ENCODE peak calls at places on chromosomes 7 and 10, in nine cellular contexts. One of them, this sample, is unnamed.
A peak's percentile ranks its signal among the peaks of the same experiment; 100 is the strongest.

GRCh38 chr10:72679838-72680241 is 12.1 kb upstream of the MCU start:
- DNase-seq in coronary artery: no peak
- DNase-seq in suprapubic skin: no peak
- DNase-seq in progenitor cell of endocrine pancreas: no peak
- DNase-seq in fibroblast of pulmonary artery: no peak
- DNase-seq in AG04449: no peak
- DNase-seq in Calu3: no peak
- DNase-seq in AG09319: no peak
- DNase-seq in AG09309: no peak
- DNase-seq in this sample: no peak

GRCh38 chr10:70791390-70792039 is 6.3 kb upstream of the TBATA start:
- DNase-seq in coronary artery: no peak
- DNase-seq in suprapubic skin: no peak
- DNase-seq in progenitor cell of endocrine pancreas: no peak
- DNase-seq in fibroblast of pulmonary artery: no peak
- DNase-seq in AG04449: no peak
- DNase-seq in Calu3: no peak
- DNase-seq in AG09319: no peak
- DNase-seq in AG09309: no peak
- DNase-seq in this sample: no peak

GRCh38 chr10:72692897-72693598 is 1.1 kb downstream of the MCU start:
- DNase-seq in coronary artery: no peak
- DNase-seq in suprapubic skin: no peak
- DNase-seq in progenitor cell of endocrine pancreas: no peak
- DNase-seq in fibroblast of pulmonary artery: peak; percentile 39
- DNase-seq in AG04449: no peak
- DNase-seq in Calu3: peak; percentile 11
- DNase-seq in AG09319: no peak
- DNase-seq in AG09309: no peak
- DNase-seq in this sample: no peak

GRCh38 chr7:99308461-99309074 is 17.1 kb upstream of the ARPC1A start:
- DNase-seq in coronary artery: no peak
- DNase-seq in suprapubic skin: no peak
- DNase-seq in progenitor cell of endocrine pancreas: no peak
- DNase-seq in fibroblast of pulmonary artery: peak; percentile 14
- DNase-seq in AG04449: no peak
- DNase-seq in Calu3: no peak
- DNase-seq in AG09319: no peak
- DNase-seq in AG09309: no peak
- DNase-seq in this sample: no peak

GRCh38 chr10:132518572-132519381 is 18.8 kb upstream of the INPP5A start:
- DNase-seq in coronary artery: peak; percentile 75
- DNase-seq in suprapubic skin: peak; percentile 79
- DNase-seq in progenitor cell of endocrine pancreas: no peak
- DNase-seq in fibroblast of pulmonary artery: no peak
- DNase-seq in AG04449: no peak
- DNase-seq in Calu3: peak; percentile 82
- DNase-seq in AG09319: no peak
- DNase-seq in AG09309: no peak
- DNase-seq in this sample: no peak

GRCh38 chr10:79483948-79484347 is 28.4 kb upstream of the EIF5AL1 start:
- DNase-seq in coronary artery: no peak
- DNase-seq in suprapubic skin: no peak
- DNase-seq in progenitor cell of endocrine pancreas: no peak
- DNase-seq in fibroblast of pulmonary artery: peak; percentile 48
- DNase-seq in AG04449: peak; percentile 52
- DNase-seq in Calu3: no peak
- DNase-seq in AG09319: peak; percentile 55
- DNase-seq in AG09309: peak; percentile 73
- DNase-seq in this sample: no peak

GRCh38 chr7:6590645-6591110 is 857 bp downstream of the INTS15 start:
- DNase-seq in coronary artery: no peak
- DNase-seq in suprapubic skin: no peak
- DNase-seq in progenitor cell of endocrine pancreas: no peak
- DNase-seq in fibroblast of pulmonary artery: peak; percentile 23
- DNase-seq in AG04449: no peak
- DNase-seq in Calu3: no peak
- DNase-seq in AG09319: no peak
- DNase-seq in AG09309: no peak
- DNase-seq in this sample: no peak

GRCh38 chr7:95407751-95408150 is 11.6 kb upstream of the PON3 start:
- DNase-seq in coronary artery: no peak
- DNase-seq in suprapubic skin: no peak
- DNase-seq in progenitor cell of endocrine pancreas: no peak
- DNase-seq in fibroblast of pulmonary artery: no peak
- DNase-seq in AG04449: no peak
- DNase-seq in Calu3: no peak
- DNase-seq in AG09319: no peak
- DNase-seq in AG09309: no peak
- DNase-seq in this sample: no peak

GRCh38 chr7:116252249-116252648 is 41.9 kb downstream of the TES start:
- DNase-seq in coronary artery: no peak
- DNase-seq in suprapubic skin: no peak
- DNase-seq in progenitor cell of endocrine pancreas: no peak
- DNase-seq in fibroblast of pulmonary artery: no peak
- DNase-seq in AG04449: no peak
- DNase-seq in Calu3: no peak
- DNase-seq in AG09319: no peak
- DNase-seq in AG09309: no peak
- DNase-seq in this sample: no peak

GRCh38 chr10:50993817-50994251 is 80.5 kb upstream of the PRKG1 start:
- DNase-seq in coronary artery: peak; percentile 78
- DNase-seq in suprapubic skin: no peak
- DNase-seq in progenitor cell of endocrine pancreas: no peak
- DNase-seq in fibroblast of pulmonary artery: peak; percentile 87
- DNase-seq in AG04449: peak; percentile 81
- DNase-seq in Calu3: no peak
- DNase-seq in AG09319: no peak
- DNase-seq in AG09309: peak; percentile 67
- DNase-seq in this sample: no peak

GRCh38 chr10:28600056-28600455 is 67.1 kb downstream of the WAC start:
- DNase-seq in coronary artery: no peak
- DNase-seq in suprapubic skin: no peak
- DNase-seq in progenitor cell of endocrine pancreas: no peak
- DNase-seq in fibroblast of pulmonary artery: no peak
- DNase-seq in AG04449: no peak
- DNase-seq in Calu3: no peak
- DNase-seq in AG09319: no peak
- DNase-seq in AG09309: no peak
- DNase-seq in this sample: no peak

GRCh38 chr10:4807803-4808507 is 18.1 kb upstream of the AKR1E2 start:
- DNase-seq in coronary artery: no peak
- DNase-seq in suprapubic skin: no peak
- DNase-seq in progenitor cell of endocrine pancreas: no peak
- DNase-seq in fibroblast of pulmonary artery: peak; percentile 94
- DNase-seq in AG04449: peak; percentile 26
- DNase-seq in Calu3: no peak
- DNase-seq in AG09319: no peak
- DNase-seq in AG09309: peak; percentile 52
- DNase-seq in this sample: no peak

GRCh38 chr10:124943301-124944092 is 1.6 kb downstream of the ZRANB1 start:
- DNase-seq in coronary artery: no peak
- DNase-seq in suprapubic skin: no peak
- DNase-seq in progenitor cell of endocrine pancreas: no peak
- DNase-seq in fibroblast of pulmonary artery: peak; percentile 74
- DNase-seq in AG04449: peak; percentile 58
- DNase-seq in Calu3: no peak
- DNase-seq in AG09319: peak; percentile 70
- DNase-seq in AG09309: peak; percentile 48
- DNase-seq in this sample: no peak

GRCh38 chr7:25720427-25720826 is 431.6 kb upstream of the NFE2L3 start:
- DNase-seq in coronary artery: no peak
- DNase-seq in suprapubic skin: no peak
- DNase-seq in progenitor cell of endocrine pancreas: no peak
- DNase-seq in fibroblast of pulmonary artery: no peak
- DNase-seq in AG04449: no peak
- DNase-seq in Calu3: no peak
- DNase-seq in AG09319: no peak
- DNase-seq in AG09309: no peak
- DNase-seq in this sample: no peak

GRCh38 chr10:85946713-85947326 is 419.8 kb downstream of the GRID1 start:
- DNase-seq in coronary artery: no peak
- DNase-seq in suprapubic skin: no peak
- DNase-seq in progenitor cell of endocrine pancreas: no peak
- DNase-seq in fibroblast of pulmonary artery: no peak
- DNase-seq in AG04449: no peak
- DNase-seq in Calu3: no peak
- DNase-seq in AG09319: no peak
- DNase-seq in AG09309: no peak
- DNase-seq in this sample: peak; percentile 48

GRCh38 chr10:62614389-62615157 is 189.9 kb upstream of the ADO start:
- DNase-seq in coronary artery: no peak
- DNase-seq in suprapubic skin: no peak
- DNase-seq in progenitor cell of endocrine pancreas: no peak
- DNase-seq in fibroblast of pulmonary artery: no peak
- DNase-seq in AG04449: no peak
- DNase-seq in Calu3: no peak
- DNase-seq in AG09319: no peak
- DNase-seq in AG09309: no peak
- DNase-seq in this sample: peak; percentile 54

GRCh38 chr10:123507298-123507697 is 158.9 kb upstream of the GPR26 start:
- DNase-seq in coronary artery: no peak
- DNase-seq in suprapubic skin: no peak
- DNase-seq in progenitor cell of endocrine pancreas: no peak
- DNase-seq in fibroblast of pulmonary artery: no peak
- DNase-seq in AG04449: no peak
- DNase-seq in Calu3: no peak
- DNase-seq in AG09319: no peak
- DNase-seq in AG09309: no peak
- DNase-seq in this sample: no peak

DNA sequence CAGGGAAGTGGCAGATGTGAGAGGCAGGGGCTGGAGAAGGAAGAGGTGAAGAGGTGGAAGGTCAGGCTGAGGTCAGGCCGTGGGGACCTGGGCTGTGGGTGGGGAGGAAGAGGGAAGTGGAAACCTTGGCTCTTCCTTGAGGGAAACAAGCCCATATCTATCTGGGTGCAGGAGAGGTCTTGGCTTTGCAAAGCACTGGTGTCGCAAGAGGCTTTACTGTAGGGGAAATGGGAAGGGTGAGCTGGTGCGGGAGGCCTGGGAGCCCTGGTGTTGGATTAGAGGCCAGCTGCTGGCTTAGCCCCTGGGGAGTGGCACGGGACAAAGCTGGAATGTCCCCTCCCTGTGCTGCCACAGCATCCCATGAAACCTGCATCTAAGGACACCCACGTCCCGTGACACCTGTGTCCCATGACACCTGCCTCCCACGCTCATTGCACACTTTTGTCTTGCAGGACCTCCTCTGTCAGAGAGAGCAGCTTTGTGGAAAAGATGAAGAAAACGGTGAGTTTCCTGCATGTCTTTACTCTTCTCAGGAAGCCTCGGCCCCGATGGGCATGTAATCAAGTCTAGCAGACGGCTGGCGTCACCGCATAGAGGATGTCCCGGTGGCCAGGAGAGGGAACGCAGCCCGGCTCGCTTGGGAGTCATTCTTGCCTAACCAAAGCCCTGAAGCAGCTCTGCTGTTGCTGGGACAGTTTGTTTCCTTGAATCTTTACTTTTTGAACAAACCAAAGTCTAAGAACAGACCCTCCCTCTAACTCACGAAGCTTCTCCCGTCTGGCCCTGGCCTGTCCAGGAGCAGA is 22.2 kb downstream of the TMEM120A start:
- DNase-seq in coronary artery: peak; percentile 80
- DNase-seq in suprapubic skin: peak; percentile 84
- DNase-seq in progenitor cell of endocrine pancreas: no peak
- DNase-seq in fibroblast of pulmonary artery: peak; percentile 50
- DNase-seq in AG04449: no peak
- DNase-seq in Calu3: no peak
- DNase-seq in AG09319: no peak
- DNase-seq in AG09309: no peak
- DNase-seq in this sample: no peak
- TF ChIP-seq CTCF in coronary artery: no peak
- TF ChIP-seq CTCF in suprapubic skin: no peak
- TF ChIP-seq CTCF in progenitor cell of endocrine pancreas: peak; percentile 31
- TF ChIP-seq CTCF in fibroblast of pulmonary artery: no peak
- TF ChIP-seq CTCF in AG04449: no peak
- TF ChIP-seq CTCF in Calu3: no peak
- TF ChIP-seq CTCF in AG09319: no peak
- TF ChIP-seq CTCF in AG09309: no peak
- TF ChIP-seq CTCF in this sample: no peak

GRCh38 chr10:121611431-121612159 is 13.4 kb upstream of the FGFR2 start:
- DNase-seq in coronary artery: no peak
- DNase-seq in suprapubic skin: peak; percentile 21
- DNase-seq in progenitor cell of endocrine pancreas: no peak
- DNase-seq in fibroblast of pulmonary artery: no peak
- DNase-seq in AG04449: no peak
- DNase-seq in Calu3: no peak
- DNase-seq in AG09319: no peak
- DNase-seq in AG09309: no peak
- DNase-seq in this sample: no peak
- TF ChIP-seq CTCF in coronary artery: no peak
- TF ChIP-seq CTCF in suprapubic skin: no peak
- TF ChIP-seq CTCF in progenitor cell of endocrine pancreas: no peak
- TF ChIP-seq CTCF in fibroblast of pulmonary artery: no peak
- TF ChIP-seq CTCF in AG04449: no peak
- TF ChIP-seq CTCF in Calu3: no peak
- TF ChIP-seq CTCF in AG09319: no peak
- TF ChIP-seq CTCF in AG09309: no peak
- TF ChIP-seq CTCF in this sample: no peak

GRCh38 chr10:119933179-119933578 is 40.6 kb downstream of the SEC23IP start:
- DNase-seq in coronary artery: no peak
- DNase-seq in suprapubic skin: no peak
- DNase-seq in progenitor cell of endocrine pancreas: no peak
- DNase-seq in fibroblast of pulmonary artery: peak; percentile 36
- DNase-seq in AG04449: no peak
- DNase-seq in Calu3: no peak
- DNase-seq in AG09319: no peak
- DNase-seq in AG09309: no peak
- DNase-seq in this sample: no peak
- TF ChIP-seq CTCF in coronary artery: no peak
- TF ChIP-seq CTCF in suprapubic skin: no peak
- TF ChIP-seq CTCF in progenitor cell of endocrine pancreas: peak; percentile 64
- TF ChIP-seq CTCF in fibroblast of pulmonary artery: peak; percentile 42
- TF ChIP-seq CTCF in AG04449: peak; percentile 7
- TF ChIP-seq CTCF in Calu3: no peak
- TF ChIP-seq CTCF in AG09319: peak; percentile 9
- TF ChIP-seq CTCF in AG09309: peak; percentile 26
- TF ChIP-seq CTCF in this sample: peak; percentile 18

DNA sequence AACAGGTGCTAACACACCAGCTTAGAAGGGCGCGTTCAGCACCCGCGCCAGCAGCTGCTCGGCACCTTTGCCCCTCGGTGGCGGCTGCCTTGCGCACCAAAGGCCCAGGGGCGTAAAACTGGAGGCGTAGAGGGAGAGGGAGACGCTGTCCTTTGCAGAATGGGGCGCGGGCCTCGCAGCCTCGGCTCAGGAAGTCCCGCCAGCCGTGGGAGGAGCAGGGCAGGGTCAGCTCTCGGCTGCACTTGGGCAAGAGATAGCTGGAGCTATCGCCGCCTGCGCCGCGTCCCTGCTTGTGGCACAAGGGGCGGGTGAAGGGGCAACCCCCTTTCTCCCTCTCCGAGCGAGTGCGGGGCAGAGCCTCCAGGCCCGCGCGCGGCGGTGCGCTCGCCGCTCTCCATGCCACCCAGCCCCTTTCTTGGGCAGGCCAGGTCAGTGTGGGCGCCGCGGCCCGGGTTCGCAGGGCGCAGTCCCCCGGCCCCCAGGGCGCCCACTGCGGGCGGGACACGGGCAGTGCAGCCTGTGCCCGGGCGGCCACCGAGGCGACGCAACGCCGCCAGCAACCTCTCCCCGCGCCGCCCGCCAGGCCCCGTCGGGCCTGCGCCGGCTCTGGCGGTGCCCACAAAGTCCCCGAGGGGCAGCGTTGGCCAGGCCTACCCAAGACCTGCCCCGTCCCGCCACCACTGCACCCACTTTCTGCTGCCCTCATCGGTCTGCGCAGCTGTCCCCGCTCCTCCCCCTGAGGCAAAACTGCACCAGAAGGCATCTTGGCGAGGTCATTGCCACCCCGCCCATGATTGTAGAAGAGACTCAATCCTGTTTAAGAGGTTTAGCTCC is 4.1 kb downstream of the NEUROD6 start:
- DNase-seq in coronary artery: no peak
- DNase-seq in suprapubic skin: no peak
- DNase-seq in progenitor cell of endocrine pancreas: peak; percentile 24
- DNase-seq in fibroblast of pulmonary artery: no peak
- DNase-seq in AG04449: no peak
- DNase-seq in Calu3: peak; percentile 78
- DNase-seq in AG09319: no peak
- DNase-seq in AG09309: no peak
- DNase-seq in this sample: no peak
- TF ChIP-seq CTCF in coronary artery: no peak
- TF ChIP-seq CTCF in suprapubic skin: no peak
- TF ChIP-seq CTCF in progenitor cell of endocrine pancreas: peak; percentile 62
- TF ChIP-seq CTCF in fibroblast of pulmonary artery: no peak
- TF ChIP-seq CTCF in AG04449: no peak
- TF ChIP-seq CTCF in Calu3: peak; percentile 88
- TF ChIP-seq CTCF in AG09319: no peak
- TF ChIP-seq CTCF in AG09309: no peak
- TF ChIP-seq CTCF in this sample: no peak